ENCODE peak calls at places on chromosomes 5 and 9, in nine cellular contexts. K is mesothelial cell of epicardium, H is PC-3, D is RWPE1, T is cardiac fibroblast, M is sigmoid colon, Z is GM10248, Q is right lobe of liver, G is M059J. E is an unnamed sample.

GRCh38 chr5:53917095-53917494 is 356.7 kb downstream of the NDUFS4 start:
- DNase-seq in K (no peak), H (peak), D (peak), T (peak), M (no peak), Z (no peak), Q (no peak), G (peak), E (no peak)

GRCh38 chr9:86078731-86079130 is 20.6 kb downstream of the GOLM1 start:
- DNase-seq in K (no peak), H (no peak), D (no peak), T (no peak), M (no peak), Z (no peak), Q (no peak), G (no peak), E (no peak)

GRCh38 chr9:84139296-84140100 is 158.9 kb downstream of the RMI1 start:
- DNase-seq in K (no peak), H (peak), D (peak), T (peak), M (no peak), Z (no peak), Q (peak), G (peak), E (peak)

GRCh38 chr5:10789726-10790125 is 28.7 kb upstream of the DAP start:
- DNase-seq in K (no peak), H (no peak), D (no peak), T (peak), M (no peak), Z (no peak), Q (no peak), G (peak), E (no peak)

GRCh38 chr5:28576022-28576421 is 1537.6 kb upstream of the CDH9 start:
- DNase-seq in K (no peak), H (peak), D (no peak), T (peak), M (no peak), Z (no peak), Q (no peak), G (peak), E (no peak)

GRCh38 chr5:82413302-82414042 is 135.3 kb upstream of the RPS23 start:
- DNase-seq in K (no peak), H (peak), D (peak), T (peak), M (no peak), Z (no peak), Q (no peak), G (peak), E (no peak)

GRCh38 chr5:42583322-42583721 is 160.1 kb downstream of the GHR start:
- DNase-seq in K (no peak), H (peak), D (peak), T (peak), M (peak), Z (peak), Q (peak), G (peak), E (peak)

GRCh38 chr9:16982780-16983179 is 112.3 kb upstream of the BNC2 start:
- DNase-seq in K (no peak), H (no peak), D (no peak), T (no peak), M (no peak), Z (no peak), Q (no peak), G (peak), E (no peak)

GRCh38 chr5:58745350-58745749 is 162.5 kb downstream of the RAB3C start:
- DNase-seq in K (no peak), H (no peak), D (no peak), T (no peak), M (no peak), Z (no peak), Q (no peak), G (no peak), E (no peak)

GRCh38 chr5:139863361-139863760 is 67.8 kb downstream of the PSD2 start:
- DNase-seq in K (no peak), H (no peak), D (peak), T (no peak), M (peak), Z (no peak), Q (peak), G (no peak), E (no peak)

GRCh38 chr5:125896381-125896780 is 526.8 kb upstream of the GRAMD2B start:
- DNase-seq in K (no peak), H (no peak), D (no peak), T (no peak), M (no peak), Z (no peak), Q (no peak), G (no peak), E (no peak)

GRCh38 chr9:93020785-93021670 is 37.5 kb upstream of the SUSD3 start:
- DNase-seq in K (no peak), H (no peak), D (no peak), T (no peak), M (peak), Z (no peak), Q (peak), G (peak), E (no peak)

GRCh38 chr5:158135682-158136176 is 276.8 kb upstream of the CLINT1 start:
- DNase-seq in K (no peak), H (no peak), D (no peak), T (no peak), M (no peak), Z (no peak), Q (no peak), G (no peak), E (no peak)

GRCh38 chr9:115167175-115167574 is 49.2 kb upstream of the TNC start:
- DNase-seq in K (no peak), H (peak), D (peak), T (peak), M (no peak), Z (no peak), Q (no peak), G (peak), E (no peak)

GRCh38 chr5:34553544-34553943 is 102.6 kb upstream of the RAI14 start:
- DNase-seq in K (no peak), H (no peak), D (no peak), T (no peak), M (no peak), Z (no peak), Q (no peak), G (no peak), E (no peak)

GRCh38 chr5:151014680-151015343 is 5.6 kb upstream of the GPX3 start:
- DNase-seq in K (no peak), H (peak), D (no peak), T (no peak), M (no peak), Z (no peak), Q (no peak), G (no peak), E (no peak)

GRCh38 chr9:130333041-130334040 is 67.8 kb downstream of the HMCN2 start:
- DNase-seq in K (no peak), H (no peak), D (no peak), T (no peak), M (peak), Z (no peak), Q (no peak), G (no peak), E (no peak)

GRCh38 chr9:129036923-129037766 is 719 bp downstream of the MIGA2 start:
- DNase-seq in K (no peak), H (no peak), D (peak), T (peak), M (no peak), Z (no peak), Q (no peak), G (no peak), E (no peak)